ENCODE peak calls at places on chromosomes 13 and 19, in four cellular contexts. One of them, this sample, is unnamed.

GRCh38 chr19:7673995-7674667 is 2.8 kb upstream of the MCEMP1 start:
- DNase-seq in H1: no peak
- DNase-seq in GM12878: no peak
- DNase-seq in HCT116: peak
- DNase-seq in this sample: no peak

GRCh38 chr19:48636859-48637448 is at the start of gene DBP:
- DNase-seq in HCT116: no peak
- DNase-seq in H1: no peak
- DNase-seq in GM12878: no peak
- DNase-seq in this sample: no peak

GRCh38 chr19:18156841-18157464 is 4.0 kb downstream of the PIK3R2 start:
- DNase-seq in HCT116: peak
- DNase-seq in H1: no peak
- DNase-seq in GM12878: no peak
- DNase-seq in this sample: no peak

GRCh38 chr19:38850976-38851621 is 1.3 kb upstream of the HNRNPL start:
- DNase-seq in GM12878: no peak
- DNase-seq in HCT116: no peak
- DNase-seq in H1: no peak
- DNase-seq in this sample: no peak

GRCh38 chr13:113836917-113837553 is 26.8 kb downstream of the GAS6 start:
- DNase-seq in HCT116: peak
- DNase-seq in H1: no peak
- DNase-seq in GM12878: no peak
- DNase-seq in this sample: no peak

GRCh38 chr19:56840452-56841193 is at the start of the genes PEG3 and ZIM2:
- DNase-seq in H1: no peak
- DNase-seq in GM12878: no peak
- DNase-seq in HCT116: no peak
- DNase-seq in this sample: no peak

GRCh38 chr19:15252398-15253018 is 20.3 kb upstream of the EPHX3 start:
- DNase-seq in H1: no peak
- DNase-seq in HCT116: no peak
- DNase-seq in GM12878: no peak
- DNase-seq in this sample: no peak

GRCh38 chr19:35596366-35596999 is 10.5 kb downstream of the PMIS2 start:
- DNase-seq in HCT116: no peak
- DNase-seq in GM12878: peak
- DNase-seq in H1: no peak
- DNase-seq in this sample: no peak

GRCh38 chr13:50589139-50589538 is 254.4 kb downstream of the DLEU7 start:
- DNase-seq in HCT116: no peak
- DNase-seq in H1: no peak
- DNase-seq in GM12878: no peak
- DNase-seq in this sample: no peak

GRCh38 chr13:50722437-50723125 is 120.9 kb downstream of the DLEU7 start:
- DNase-seq in HCT116: no peak
- DNase-seq in GM12878: no peak
- DNase-seq in H1: no peak
- DNase-seq in this sample: no peak

GRCh38 chr13:20713751-20714150 is 10.3 kb downstream of the IL17D start:
- DNase-seq in GM12878: no peak
- DNase-seq in HCT116: no peak
- DNase-seq in H1: no peak
- DNase-seq in this sample: no peak

GRCh38 chr13:50230365-50230978 is 215.2 kb downstream of the KCNRG start:
- DNase-seq in HCT116: no peak
- DNase-seq in GM12878: no peak
- DNase-seq in H1: no peak
- DNase-seq in this sample: no peak

GRCh38 chr13:30143671-30144400 is 163.5 kb downstream of the KATNAL1 start:
- DNase-seq in H1: no peak
- DNase-seq in GM12878: no peak
- DNase-seq in HCT116: no peak
- DNase-seq in this sample: no peak
- TF ChIP-seq JUND in H1: no peak
- TF ChIP-seq JUND in GM12878: no peak
- TF ChIP-seq JUND in HCT116: no peak
- TF ChIP-seq JUND in this sample: no peak

DNA sequence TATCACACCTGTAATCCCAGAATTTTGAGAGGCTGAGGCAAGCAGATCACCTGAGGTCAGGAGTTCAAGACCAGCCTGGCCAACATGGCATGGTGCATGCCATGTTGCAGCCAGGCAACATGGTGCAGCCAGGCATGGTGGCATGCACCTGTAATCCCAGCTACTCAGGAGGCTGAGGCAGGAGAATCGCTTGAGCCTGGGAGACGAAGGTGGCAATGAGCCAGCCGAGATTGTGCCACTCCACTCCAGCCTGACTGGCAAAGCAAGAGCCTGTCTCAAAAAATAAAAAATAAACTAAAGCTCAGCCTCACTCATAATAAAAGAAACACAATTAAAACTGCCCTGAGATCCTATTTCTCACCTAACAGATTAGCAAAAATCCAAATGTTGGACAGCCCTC is 49.7 kb upstream of the MAP3K10 start:
- DNase-seq in HCT116: no peak
- DNase-seq in GM12878: no peak
- DNase-seq in H1: no peak
- DNase-seq in this sample: no peak
- TF ChIP-seq JUND in HCT116: no peak
- TF ChIP-seq JUND in GM12878: no peak
- TF ChIP-seq JUND in H1: no peak
- TF ChIP-seq JUND in this sample: no peak

DNA sequence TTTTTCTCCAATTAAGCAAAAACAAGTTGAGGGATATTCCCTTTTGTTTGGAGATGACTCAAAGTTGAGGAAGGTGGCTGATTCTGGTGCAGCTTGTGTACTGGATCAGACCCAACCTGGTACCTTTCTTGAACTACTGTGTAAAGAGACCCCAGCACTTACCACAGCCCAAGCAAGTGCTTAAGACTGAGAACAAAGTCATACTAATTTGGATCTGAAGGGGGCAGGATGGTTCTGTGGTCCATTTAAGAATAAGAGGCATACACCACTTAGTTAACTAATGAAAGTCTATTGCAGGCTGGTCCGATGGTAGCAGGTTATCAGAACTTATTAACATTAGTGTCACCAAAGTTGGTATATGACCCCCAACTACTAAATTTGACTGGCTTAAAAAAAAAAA is 6.3 kb downstream of the THSD1 start:
- DNase-seq in H1: no peak
- DNase-seq in HCT116: no peak
- DNase-seq in GM12878: no peak
- DNase-seq in this sample: no peak
- TF ChIP-seq JUND in H1: no peak
- TF ChIP-seq JUND in HCT116: no peak
- TF ChIP-seq JUND in GM12878: no peak
- TF ChIP-seq JUND in this sample: no peak

DNA sequence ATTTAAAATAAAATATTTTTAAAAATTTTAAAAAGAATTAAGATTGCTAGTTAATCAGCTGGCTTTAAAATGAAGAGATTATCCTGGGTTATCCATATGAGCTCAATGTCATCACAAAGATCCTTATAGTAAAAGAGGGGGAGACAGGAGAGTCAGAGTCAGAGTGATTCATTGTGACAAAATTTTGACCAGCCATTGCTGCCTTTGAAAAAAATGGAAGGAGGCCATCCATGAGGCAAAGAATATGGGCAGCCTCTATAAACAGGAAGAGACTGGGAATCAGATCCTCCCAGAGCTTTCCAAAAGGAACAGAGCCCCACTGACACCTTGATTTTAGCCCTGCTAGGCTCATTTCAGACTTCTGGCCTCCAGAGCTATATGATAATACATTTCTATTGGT is 9.3 kb upstream of the RUBCNL start:
- DNase-seq in HCT116: no peak
- DNase-seq in GM12878: no peak
- DNase-seq in H1: no peak
- DNase-seq in this sample: no peak
- TF ChIP-seq JUND in HCT116: no peak
- TF ChIP-seq JUND in GM12878: no peak
- TF ChIP-seq JUND in H1: no peak
- TF ChIP-seq JUND in this sample: no peak